ENCODE peak calls at places on chromosomes 5 and 9, in nine cellular contexts. T is body of pancreas, C is stomach, D is endothelial cell of umbilical vein, S is prostate gland, L is right lobe of liver, R is transverse colon, N is H1, Q is testis. K is an unnamed sample.

GRCh38 chr5:372556-372910 is 51.0 kb downstream of the AHRR start:
- DNase-seq in Q (peak), R (peak), T (no peak), L (no peak), S (no peak), C (peak), N (no peak), D (no peak), K (peak)

GRCh38 chr9:73073337-73074175 is 78.1 kb upstream of the ANXA1 start:
- DNase-seq in C (no peak), N (no peak), L (no peak), R (no peak), T (no peak), Q (no peak), D (no peak), S (no peak), K (no peak)

GRCh38 chr9:117245225-117245624 is 169.6 kb downstream of the ASTN2 start:
- DNase-seq in R (no peak), Q (no peak), T (no peak), D (no peak), L (no peak), C (no peak), S (no peak), N (no peak), K (no peak)

GRCh38 chr5:157740211-157740610 is 3.3 kb upstream of the LSM11 start:
- DNase-seq in N (no peak), T (no peak), S (no peak), L (no peak), D (no peak), R (no peak), C (no peak), Q (no peak), K (no peak)

GRCh38 chr5:79173626-79174025 is 62.0 kb downstream of the BHMT start:
- DNase-seq in T (peak), L (no peak), D (no peak), Q (no peak), N (no peak), C (peak), R (no peak), S (peak), K (no peak)

GRCh38 chr9:98020471-98021145 is 35.9 kb upstream of the NANS start:
- DNase-seq in D (no peak), L (no peak), R (no peak), C (peak), Q (no peak), T (no peak), N (no peak), S (no peak), K (no peak)

GRCh38 chr5:14235872-14236271 is 92.7 kb downstream of the TRIO start:
- DNase-seq in R (no peak), C (no peak), D (no peak), T (no peak), L (no peak), S (no peak), N (no peak), Q (no peak), K (no peak)

GRCh38 chr5:140293091-140293996 is 9.6 kb downstream of the PFDN1 start:
- DNase-seq in N (no peak), C (no peak), D (peak), R (no peak), L (no peak), Q (no peak), T (no peak), S (no peak), K (no peak)

GRCh38 chr9:129270903-129271431 is 92.9 kb upstream of the IER5L start:
- DNase-seq in T (no peak), L (no peak), R (peak), C (no peak), Q (no peak), D (no peak), N (no peak), S (no peak), K (peak)

GRCh38 chr9:98654247-98654646 is 54.5 kb downstream of the GABBR2 start:
- DNase-seq in D (no peak), T (no peak), Q (no peak), N (no peak), S (no peak), L (no peak), R (no peak), C (no peak), K (no peak)

GRCh38 chr9:102225806-102226441 is 487.5 kb upstream of the GRIN3A start:
- DNase-seq in C (no peak), L (no peak), D (no peak), T (no peak), S (no peak), R (no peak), N (no peak), Q (peak), K (no peak)

GRCh38 chr9:91904541-91905236 is 45.3 kb downstream of the ROR2 start:
- DNase-seq in T (no peak), L (no peak), C (no peak), Q (no peak), S (no peak), N (no peak), D (no peak), R (no peak), K (no peak)

GRCh38 chr5:148268556-148268955 is at the start of gene SPINK13:
- DNase-seq in T (peak), D (peak), L (no peak), Q (peak), S (no peak), C (peak), R (no peak), N (no peak), K (no peak)

GRCh38 chr9:125240649-125240999 is 519 bp downstream of the HSPA5 start:
- DNase-seq in D (no peak), R (peak), C (peak), S (no peak), N (no peak), Q (peak), L (peak), T (peak), K (peak)

GRCh38 chr9:125238915-125239446 is 2.2 kb downstream of the HSPA5 start:
- DNase-seq in S (no peak), L (no peak), D (no peak), R (no peak), T (no peak), N (no peak), C (no peak), Q (no peak), K (no peak)

GRCh38 chr9:125241863-125242739 is 958 bp upstream of the HSPA5 start:
- DNase-seq in N (no peak), C (peak), R (peak), Q (peak), T (peak), S (no peak), L (peak), D (no peak), K (peak)

GRCh38 chr9:125239631-125240597 is 1.2 kb downstream of the HSPA5 start:
- DNase-seq in Q (no peak), R (no peak), D (no peak), L (no peak), S (no peak), T (no peak), N (no peak), C (no peak), K (no peak)

DNA sequence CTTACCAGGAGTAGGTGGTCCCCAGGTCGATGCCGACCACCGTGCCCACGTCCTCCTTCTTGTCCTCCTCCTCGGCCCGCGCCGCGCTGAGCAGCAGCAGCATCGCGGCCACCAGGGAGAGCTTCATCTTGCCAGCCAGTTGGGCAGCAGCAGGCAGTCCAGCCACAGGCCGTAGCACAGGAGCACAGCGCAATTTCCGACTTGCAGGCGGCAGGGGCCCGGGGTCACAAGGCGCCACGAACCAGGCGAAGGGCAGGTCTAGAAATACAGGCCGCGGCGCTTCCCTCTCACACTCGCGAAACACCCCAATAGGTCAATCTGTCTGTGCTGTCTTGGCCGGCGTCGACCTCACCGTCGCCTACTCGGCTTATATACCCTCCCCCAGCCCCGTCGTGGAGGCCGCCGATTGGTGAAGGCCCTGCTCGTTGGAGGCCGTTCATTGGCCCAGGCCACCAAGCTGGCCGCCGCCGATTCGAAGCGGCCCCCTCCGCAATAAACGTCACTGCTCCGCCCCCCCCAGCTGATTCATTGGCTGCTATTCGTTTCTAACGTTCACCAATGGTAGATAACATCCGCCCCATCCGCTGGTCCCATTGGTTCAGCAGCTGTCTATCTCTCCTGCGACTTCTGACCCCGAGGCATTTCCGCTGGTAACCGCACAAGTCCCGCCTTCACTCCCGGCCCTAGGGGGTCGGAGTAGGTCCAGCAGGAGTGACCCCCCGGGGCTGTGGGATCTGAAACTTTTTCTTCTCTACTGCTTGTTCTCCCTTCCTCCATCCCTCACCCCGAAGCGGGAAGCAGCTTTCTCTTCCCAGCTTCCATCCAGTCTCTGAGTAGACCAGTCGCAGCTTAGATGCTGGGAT is at the start of gene HSPA5:
- DNase-seq in L (peak), N (peak), R (peak), S (peak), D (peak), C (peak), Q (peak), T (peak), K (peak)
- TF ChIP-seq POLR2A in L (peak), N (peak), R (peak), S (peak), D (peak), C (no peak), Q (peak), T (peak), K (peak)

GRCh38 chr9:136118061-136118366 is 661 bp downstream of the TMEM250 start:
- DNase-seq in L (no peak), S (no peak), N (no peak), Q (no peak), T (no peak), C (no peak), D (peak), R (no peak), K (no peak)

GRCh38 chr9:136117291-136118060 is 1.2 kb downstream of the TMEM250 start:
- DNase-seq in C (peak), D (no peak), L (peak), N (no peak), Q (peak), R (peak), T (no peak), S (no peak), K (peak)

GRCh38 chr9:136120119-136120393 is 1.4 kb upstream of the TMEM250 start:
- DNase-seq in R (peak), S (no peak), D (no peak), C (no peak), L (no peak), N (no peak), T (no peak), Q (no peak), K (no peak)

GRCh38 chr9:136119259-136120118 is 814 bp upstream of the TMEM250 start:
- DNase-seq in T (no peak), S (no peak), R (peak), L (peak), D (peak), C (no peak), Q (peak), N (no peak), K (no peak)

DNA sequence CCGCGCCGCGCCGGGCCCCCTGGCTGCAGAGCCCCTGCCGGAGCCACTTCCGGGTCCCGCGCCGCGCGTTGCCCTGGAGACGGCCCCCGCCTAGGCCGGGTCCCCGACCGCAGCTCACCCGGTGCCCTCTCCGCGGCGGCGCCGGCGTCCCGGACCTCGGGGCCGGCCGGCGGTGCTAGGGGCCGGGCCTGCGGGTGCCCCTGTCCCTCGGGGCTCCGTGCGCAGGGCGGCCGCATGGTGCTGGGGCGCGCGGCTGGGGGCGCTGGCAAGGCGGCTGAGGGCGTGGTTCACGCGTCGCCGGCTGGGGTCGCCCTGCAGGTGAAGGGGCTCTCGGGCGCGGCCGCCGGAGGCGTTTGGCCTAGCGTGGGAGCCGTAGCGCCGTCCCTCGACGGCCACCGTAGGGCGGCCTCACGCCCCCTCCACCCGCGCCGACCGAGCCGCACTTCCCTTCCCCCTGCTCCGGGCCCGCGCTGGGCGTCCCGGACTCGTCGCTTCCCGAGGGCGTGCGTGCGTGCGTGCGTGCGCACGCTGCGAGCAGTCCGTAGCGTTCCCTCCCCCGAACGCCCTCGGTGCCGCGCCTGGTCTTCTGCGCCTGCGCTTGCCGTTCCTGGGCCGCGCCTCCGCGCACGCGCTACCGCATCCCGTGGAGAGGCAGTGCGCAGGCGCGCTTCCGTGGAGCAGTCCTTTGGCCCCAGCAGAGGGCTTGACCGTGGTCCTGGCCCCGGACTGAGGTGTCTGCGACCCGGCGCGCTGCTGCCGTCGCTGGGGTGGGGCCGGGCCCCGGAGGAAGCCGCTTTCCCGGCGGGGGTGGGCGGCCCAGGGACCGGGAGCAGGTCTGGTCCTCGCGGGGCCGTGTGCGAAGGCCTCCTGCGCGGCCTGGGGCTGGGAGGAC is at the start of gene TMEM250:
- DNase-seq in N (peak), R (peak), C (peak), L (peak), D (peak), T (peak), Q (peak), S (peak), K (peak)
- TF ChIP-seq POLR2A in N (no peak), R (peak), C (no peak), L (peak), D (peak), T (peak), Q (peak), S (peak), K (no peak)

GRCh38 chr9:69120380-69121154 is 53.5 kb upstream of the TJP2 start:
- DNase-seq in C (peak), T (peak), L (peak), D (peak), S (peak), N (peak), R (peak), Q (no peak), K (peak)
- TF ChIP-seq POLR2A in C (no peak), T (peak), L (peak), D (no peak), S (peak), N (peak), R (peak), Q (no peak), K (no peak)

GRCh38 chr9:136847827-136848392 is 1.3 kb upstream of the PHPT1 start:
- DNase-seq in C (peak), S (peak), L (peak), D (peak), T (peak), Q (peak), N (no peak), R (peak), K (peak)
- TF ChIP-seq POLR2A in C (no peak), S (peak), L (peak), D (peak), T (peak), Q (no peak), N (no peak), R (peak), K (peak)

GRCh38 chr5:154756871-154757646 is 1.9 kb downstream of the LARP1 start:
- DNase-seq in Q (peak), T (peak), C (peak), D (peak), L (peak), N (no peak), R (peak), S (peak), K (peak)

GRCh38 chr5:154753792-154754191 is 1.4 kb upstream of the LARP1 start:
- DNase-seq in Q (peak), T (peak), S (peak), R (peak), C (peak), L (no peak), D (peak), N (no peak), K (peak)

GRCh38 chr5:154756203-154756870 is 1.2 kb downstream of the LARP1 start:
- DNase-seq in D (peak), C (peak), R (peak), S (peak), N (no peak), T (peak), Q (peak), L (peak), K (no peak)

GRCh38 chr5:154754460-154755360 is 467 bp upstream of the LARP1 start:
- DNase-seq in Q (peak), D (peak), T (peak), C (peak), R (peak), N (peak), L (peak), S (peak), K (peak)

DNA sequence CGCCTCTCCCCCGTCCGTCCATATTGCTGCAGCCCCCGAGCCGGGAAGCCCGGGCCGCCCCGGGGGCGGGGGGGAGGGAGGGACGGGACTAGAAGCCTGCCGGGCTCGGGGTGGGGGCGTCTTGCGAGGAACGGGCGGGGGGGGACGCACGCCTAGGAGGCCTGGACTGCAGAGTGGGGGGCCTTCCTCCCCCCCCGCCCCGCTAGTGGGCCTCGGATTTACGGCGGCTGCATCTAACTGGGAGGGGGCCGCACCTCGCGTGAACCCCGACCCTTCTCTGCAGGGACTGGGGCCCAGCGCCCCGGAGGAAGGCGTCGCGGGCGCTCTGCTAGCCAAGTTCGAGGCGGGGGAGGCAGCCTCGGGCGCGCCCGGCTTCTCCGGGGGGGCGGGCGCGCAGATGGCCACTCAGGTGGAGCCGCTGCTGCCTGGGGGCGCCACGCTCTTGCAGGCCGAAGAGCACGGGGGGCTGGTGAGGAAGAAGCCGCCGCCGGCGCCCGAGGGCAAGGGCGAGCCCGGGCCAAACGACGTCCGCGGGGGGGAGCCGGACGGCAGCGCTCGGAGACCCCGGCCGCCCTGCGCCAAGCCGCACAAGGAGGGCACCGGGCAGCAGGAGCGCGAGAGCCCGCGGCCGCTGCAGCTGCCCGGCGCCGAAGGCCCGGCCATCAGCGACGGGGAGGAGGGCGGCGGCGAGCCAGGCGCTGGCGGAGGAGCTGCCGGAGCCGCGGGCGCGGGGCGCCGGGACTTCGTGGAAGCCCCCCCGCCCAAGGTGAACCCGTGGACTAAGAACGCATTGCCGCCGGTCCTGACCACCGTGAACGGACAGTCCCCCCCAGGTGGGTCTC is at the start of gene LARP1:
- DNase-seq in R (peak), N (no peak), S (peak), T (no peak), L (peak), D (peak), Q (peak), C (peak), K (peak)
- TF ChIP-seq POLR2A in R (peak), N (no peak), S (peak), T (peak), L (no peak), D (no peak), Q (no peak), C (no peak), K (no peak)

GRCh38 chr9:120893585-120893857 is 16.5 kb upstream of the PHF19 start:
- DNase-seq in T (no peak), C (no peak), L (no peak), Q (no peak), R (no peak), S (no peak), D (no peak), N (no peak), K (no peak)
- TF ChIP-seq POLR2A in T (no peak), C (no peak), L (no peak), Q (no peak), R (no peak), S (no peak), D (no peak), N (no peak), K (no peak)

DNA sequence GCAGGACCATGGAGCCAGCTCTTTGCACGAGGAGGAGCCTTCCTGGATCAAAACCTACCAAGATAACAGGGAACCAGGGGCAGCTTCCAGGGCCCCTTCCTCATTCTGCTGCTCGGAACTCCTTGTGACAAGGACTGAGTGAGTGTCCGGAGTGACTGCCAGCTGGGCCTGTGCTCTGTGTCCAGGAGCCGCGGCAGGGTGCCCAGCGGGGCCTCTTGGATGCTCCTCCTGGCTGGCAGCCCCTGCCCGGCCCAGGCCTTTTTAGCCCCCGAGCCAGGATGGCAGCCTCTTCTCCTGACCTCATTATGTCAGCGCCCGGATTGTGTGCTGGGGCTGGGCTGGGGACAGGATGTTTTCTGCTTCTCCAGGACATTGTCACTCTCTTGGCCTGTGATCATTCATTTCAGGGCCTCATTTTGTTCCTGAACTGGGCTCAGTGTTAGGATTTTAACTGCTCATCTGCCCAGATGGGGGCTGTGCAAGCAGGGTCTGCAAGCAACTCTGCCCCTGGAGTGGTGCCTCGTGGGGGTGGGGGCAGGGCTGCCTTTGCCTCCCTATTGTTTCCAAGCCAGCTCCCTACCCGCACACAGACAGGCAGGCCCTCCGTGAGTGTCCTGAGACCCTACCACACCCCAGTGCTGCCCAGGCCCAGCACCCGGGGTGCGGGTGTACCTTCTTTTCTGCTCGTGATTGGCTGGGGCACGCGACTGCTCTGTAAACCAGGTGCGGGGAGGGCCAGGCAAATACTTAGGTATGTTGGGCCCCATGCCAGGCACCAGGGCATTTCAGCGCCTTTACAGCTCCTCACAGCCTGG is 161.6 kb downstream of the COL23A1 start:
- DNase-seq in Q (peak), L (no peak), D (no peak), N (no peak), R (no peak), T (peak), C (peak), S (peak), K (peak)
- TF ChIP-seq POLR2A in Q (no peak), L (no peak), D (no peak), N (no peak), R (no peak), T (no peak), C (no peak), S (no peak), K (no peak)

GRCh38 chr5:134226441-134227192 is 744 bp upstream of the PPP2CA start:
- DNase-seq in C (peak), D (peak), N (no peak), T (no peak), L (no peak), S (no peak), R (peak), Q (no peak), K (no peak)
- TF ChIP-seq POLR2A in C (no peak), D (peak), N (no peak), T (peak), L (peak), S (peak), R (peak), Q (no peak), K (peak)

GRCh38 chr9:489198-490197 is 274.8 kb downstream of the DOCK8 start:
- DNase-seq in S (peak), D (peak), L (no peak), C (peak), T (peak), Q (no peak), N (no peak), R (no peak), K (no peak)
- TF ChIP-seq POLR2A in S (no peak), D (no peak), L (no peak), C (no peak), T (no peak), Q (no peak), N (no peak), R (no peak), K (no peak)

K was measured in heart left ventricle.